ENCODE peak calls at places on chromosomes 1 and 21, in seven cellular contexts. E is aorta; Q is GM23248; T is breast epithelium; P is upper lobe of right lung; O is IMR-90; S is CD8-positive, alpha-beta memory T cell. Z is an unnamed sample.

GRCh38 chr1:67058761-67059160 is 4.8 kb upstream of the SLC35D1 start:
- DNase-seq in S (no peak), P (no peak), E (no peak), O (peak; percentile 47), Q (peak; percentile 33), T (no peak), Z (no peak)

GRCh38 chr1:229694053-229694693 is 68.1 kb downstream of the URB2 start:
- DNase-seq in S (no peak), P (peak; percentile 69), E (peak; percentile 79), O (peak; percentile 81), T (no peak), Q (peak; percentile 92), Z (no peak)

GRCh38 chr1:50633465-50633864 is 210.2 kb upstream of the DMRTA2 start:
- DNase-seq in E (no peak), T (no peak), Q (no peak), P (no peak), O (no peak), S (no peak), Z (no peak)

GRCh38 chr1:225877570-225877969 is 4.6 kb downstream of the TMEM63A start:
- DNase-seq in O (peak; percentile 45), S (no peak), T (peak; percentile 72), E (peak; percentile 86), Q (peak; percentile 69), P (peak; percentile 68), Z (no peak)

GRCh38 chr21:45150630-45151265 is 76.4 kb downstream of the ADARB1 start:
- DNase-seq in T (no peak), O (no peak), S (no peak), E (no peak), Q (no peak), P (no peak), Z (no peak)

GRCh38 chr1:25107643-25108010 is 124.7 kb downstream of the SYF2 start:
- DNase-seq in P (no peak), Q (peak; percentile 63), S (no peak), T (no peak), O (peak; percentile 57), E (no peak), Z (no peak)

GRCh38 chr1:102732927-102733326 is 375.4 kb downstream of the COL11A1 start:
- DNase-seq in O (no peak), Q (peak; percentile 4), S (no peak), E (no peak), P (no peak), T (no peak), Z (no peak)

GRCh38 chr1:178492341-178492740 is 4.4 kb downstream of the CLEC20A start:
- DNase-seq in Q (no peak), E (no peak), P (no peak), S (no peak), T (no peak), O (no peak), Z (no peak)

GRCh38 chr1:58338081-58338480 is 208.4 kb downstream of the OMA1 start:
- DNase-seq in T (no peak), E (no peak), S (no peak), P (no peak), Q (no peak), O (no peak), Z (no peak)

GRCh38 chr1:206067486-206068302 is 14.7 kb downstream of the RHEX start:
- DNase-seq in T (no peak), E (no peak), S (no peak), P (no peak), Q (no peak), O (no peak), Z (no peak)

GRCh38 chr1:235993652-235994051 is 71.2 kb downstream of the NID1 start:
- DNase-seq in P (no peak), O (no peak), T (no peak), Q (no peak), E (no peak), S (no peak), Z (no peak)

GRCh38 chr1:214500349-214501055 is 50.9 kb downstream of the PTPN14 start:
- DNase-seq in O (peak; percentile 66), T (no peak), S (no peak), E (no peak), P (no peak), Q (peak; percentile 30), Z (no peak)

GRCh38 chr1:158285756-158286241 is 3.9 kb upstream of the CD1C start:
- DNase-seq in E (no peak), Q (peak; percentile 7), O (no peak), P (peak; percentile 71), T (no peak), S (no peak), Z (no peak)

GRCh38 chr1:236465959-236466303 is 57.9 kb upstream of the LGALS8 start:
- DNase-seq in Q (no peak), S (peak; percentile 37), P (no peak), O (no peak), T (no peak), E (no peak), Z (no peak)

GRCh38 chr1:157773723-157774350 is 3.1 kb downstream of the FCRL2 start:
- DNase-seq in Q (no peak), P (no peak), O (no peak), E (no peak), S (peak; percentile 29), T (no peak), Z (peak; percentile 29)

DNA sequence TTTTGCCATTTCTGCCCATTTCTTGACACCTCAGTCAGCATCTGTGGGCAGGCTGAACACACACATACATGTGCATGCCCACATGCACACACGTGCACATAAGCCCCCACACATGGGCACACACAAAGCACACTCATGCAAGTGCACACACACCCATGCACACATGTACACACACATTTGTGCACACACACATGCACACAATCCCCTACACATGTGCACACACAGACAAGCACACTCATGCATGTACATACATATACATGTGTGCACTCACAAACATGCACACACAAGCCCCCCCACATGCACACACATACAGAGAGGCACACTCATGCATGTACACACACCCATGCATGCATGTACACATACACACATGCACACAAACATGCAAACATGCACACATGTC is 83.5 kb upstream of the ACTRT2 start:
- DNase-seq in O (no peak), T (no peak), S (no peak), P (no peak), Q (no peak), E (no peak), Z (no peak)
- H3K9me3 ChIP-seq in O (peaks cover 69% of the 10 kb centered on the region), T (peaks cover 18% of the 10 kb centered on the region), S (no peaks in the 10 kb centered on the region), P (no peaks in the 10 kb centered on the region), Q (no peaks in the 10 kb centered on the region), E (no peaks in the 10 kb centered on the region), Z (peaks cover 41% of the 10 kb centered on the region)

DNA sequence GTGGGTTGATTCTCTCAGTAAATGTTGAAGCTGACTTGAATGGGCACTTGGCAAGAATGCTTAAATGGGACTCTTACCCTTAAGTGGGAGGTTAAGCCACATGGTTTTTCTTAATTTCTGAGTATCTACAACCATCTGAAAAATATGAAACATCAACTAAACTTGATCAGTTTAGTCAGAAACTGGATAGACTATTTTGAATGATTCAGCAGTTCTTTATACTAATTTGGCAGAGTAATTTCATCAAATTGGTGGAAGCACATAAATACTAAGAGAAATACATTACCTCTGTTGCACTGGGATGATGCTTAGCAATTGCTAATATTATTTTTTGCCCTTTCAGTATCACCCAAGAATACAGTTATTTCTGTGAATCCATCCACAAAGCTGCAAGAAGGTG is 4.7 kb downstream of the VCAM1 start:
- DNase-seq in E (no peak), O (no peak), S (no peak), Q (no peak), P (no peak), T (no peak), Z (no peak)
- H3K4me3 ChIP-seq in E (no peak overlapping the region), O (no peak overlapping the region), S (no peak overlapping the region), Q (no peak overlapping the region), P (no peak overlapping the region), T (no peak overlapping the region), Z (no peak overlapping the region)

GRCh38 chr1:46615735-46616134 is 876 bp downstream of the MOB3C start:
- DNase-seq in Q (peak; percentile 18), E (no peak), P (no peak), T (no peak), S (no peak), O (no peak), Z (no peak)
- H3K27ac ChIP-seq in Q (no peak overlapping the region), E (no peak overlapping the region), P (peak overlapping the region; percentile 88), T (peak overlapping the region; percentile 93), S (peak overlapping the region; percentile 88), O (peak overlapping the region; percentile 64), Z (no peak overlapping the region)

GRCh38 chr1:56645663-56646330 is 683 bp downstream of the PRKAA2 start:
- DNase-seq in Q (peak; percentile 33), S (no peak), P (no peak), E (peak; percentile 78), O (no peak), T (no peak), Z (peak; percentile 4)
- H3K9me3 ChIP-seq in Q (no peaks in the 10 kb centered on the region), S (no peaks in the 10 kb centered on the region), P (no peaks in the 10 kb centered on the region), E (no peaks in the 10 kb centered on the region), O (no peaks in the 10 kb centered on the region), T (no peaks in the 10 kb centered on the region), Z (no peaks in the 10 kb centered on the region)

DNA sequence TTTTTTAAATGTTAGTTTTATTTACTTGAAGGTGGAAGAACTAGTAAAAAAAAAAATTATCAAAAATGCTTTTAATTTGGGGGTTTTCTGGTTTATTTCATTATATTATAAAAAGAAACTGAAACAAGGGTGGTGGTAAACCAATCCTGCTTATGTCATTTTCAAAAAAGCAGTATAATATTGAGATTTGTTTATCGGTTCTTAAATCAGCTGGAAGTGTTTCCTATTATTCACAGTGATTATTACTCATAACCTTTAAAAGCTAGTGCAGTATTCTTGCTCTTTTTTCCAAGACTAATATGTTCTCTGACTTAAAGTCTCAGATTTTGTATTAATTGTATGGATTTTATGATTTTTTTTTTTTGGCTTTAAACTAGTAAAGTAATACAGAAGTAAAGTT is 5.4 kb upstream of the LRRC40 start:
- DNase-seq in O (peak; percentile 30), E (no peak), S (no peak), P (no peak), T (no peak), Q (peak; percentile 65), Z (no peak)
- H3K4me3 ChIP-seq in O (no peak overlapping the region), E (no peak overlapping the region), S (no peak overlapping the region), P (no peak overlapping the region), T (no peak overlapping the region), Q (peak overlapping the region; percentile 52), Z (no peak overlapping the region)

DNA sequence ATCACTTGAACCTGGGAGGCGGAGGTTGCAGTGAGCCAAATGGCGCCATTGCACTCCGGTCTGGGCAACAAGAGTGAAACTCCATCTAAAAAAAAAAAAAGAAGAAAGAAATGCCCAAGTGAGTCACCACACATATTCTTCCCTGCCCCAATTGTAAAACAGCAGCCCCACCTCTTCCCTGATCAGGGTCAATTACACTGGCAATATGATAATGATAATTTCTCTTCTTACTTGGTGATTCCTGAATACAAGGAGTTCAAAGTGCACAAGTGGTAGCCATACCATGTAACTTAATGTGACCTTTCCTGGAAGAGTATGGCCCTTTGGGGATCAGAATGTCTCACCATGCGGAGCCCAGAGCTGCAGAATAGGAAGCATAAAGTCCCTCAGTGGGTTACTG is 11.8 kb upstream of the CGN start:
- DNase-seq in S (no peak), T (no peak), Q (no peak), P (no peak), O (no peak), E (no peak), Z (no peak)
- H3K27ac ChIP-seq in S (no peak overlapping the region), T (no peak overlapping the region), Q (no peak overlapping the region), P (no peak overlapping the region), O (no peak overlapping the region), E (no peak overlapping the region), Z (no peak overlapping the region)

Z was measured in iPS DF 6.9.